ENCODE peak calls at places on chromosomes 11 and 22, in eight cellular contexts. P is GM23338, V is MM.1S, J is PC-3, U is HCT116, W is PC-9, I is Karpas-422, X is hepatocyte. H is an unnamed sample.

GRCh38 chr22:22060200-22061084 is 77.9 kb upstream of the TOP3B start:
- DNase-seq in P (peak; percentile 88), V (peak; percentile 80), J (peak; percentile 58), U (peak; percentile 22), W (peak; percentile 29), I (peak; percentile 96), X (peak; percentile 64), H (peak; percentile 43)

GRCh38 chr22:40156001-40156516 is 21.7 kb upstream of the TNRC6B start:
- DNase-seq in P (peak; percentile 74), V (peak; percentile 11), J (peak; percentile 87), U (peak; percentile 51), W (peak; percentile 68), I (peak; percentile 45), X (peak; percentile 77), H (peak; percentile 49)

GRCh38 chr11:118908264-118908663 is 17.5 kb downstream of the BCL9L start:
- DNase-seq in P (no peak), V (no peak), J (no peak), U (no peak), W (no peak), I (no peak), X (no peak), H (no peak)

GRCh38 chr11:99325807-99326206 is 305.1 kb downstream of the CNTN5 start:
- DNase-seq in P (no peak), V (no peak), J (peak; percentile 93), U (no peak), W (peak; percentile 14), I (no peak), X (peak; percentile 36), H (peak; percentile 91)

GRCh38 chr11:122165972-122166371 is 50.0 kb upstream of the BLID start:
- DNase-seq in P (no peak), V (peak; percentile 20), J (no peak), U (no peak), W (no peak), I (no peak), X (no peak), H (peak; percentile 46)

GRCh38 chr22:36435516-36436415 is 45.7 kb downstream of the TXN2 start:
- DNase-seq in P (peak; percentile 61), V (peak; percentile 81), J (no peak), U (no peak), W (peak; percentile 70), I (no peak), X (peak; percentile 69), H (no peak)

GRCh38 chr11:61949169-61950034 is 749 bp upstream of the BEST1 start:
- DNase-seq in P (peak; percentile 88), V (peak; percentile 26), J (no peak), U (peak; percentile 81), W (no peak), I (peak; percentile 88), X (peak; percentile 87), H (peak; percentile 93)

GRCh38 chr22:44142421-44143116 is 38.2 kb upstream of the PARVG start:
- DNase-seq in P (no peak), V (no peak), J (no peak), U (no peak), W (no peak), I (no peak), X (no peak), H (no peak)

GRCh38 chr11:71489311-71490043 is 36.5 kb downstream of the NADSYN1 start:
- DNase-seq in P (no peak), V (no peak), J (peak; percentile 15), U (no peak), W (no peak), I (no peak), X (no peak), H (no peak)

GRCh38 chr22:41070665-41071331 is 21.6 kb upstream of the EP300 start:
- DNase-seq in P (no peak), V (no peak), J (no peak), U (no peak), W (no peak), I (no peak), X (no peak), H (no peak)

GRCh38 chr22:22745225-22746060 is 101.0 kb downstream of the GGTLC2 start:
- DNase-seq in P (peak; percentile 70), V (peak; percentile 72), J (peak; percentile 51), U (no peak), W (peak; percentile 3), I (peak; percentile 87), X (peak; percentile 67), H (peak; percentile 61)

DNA sequence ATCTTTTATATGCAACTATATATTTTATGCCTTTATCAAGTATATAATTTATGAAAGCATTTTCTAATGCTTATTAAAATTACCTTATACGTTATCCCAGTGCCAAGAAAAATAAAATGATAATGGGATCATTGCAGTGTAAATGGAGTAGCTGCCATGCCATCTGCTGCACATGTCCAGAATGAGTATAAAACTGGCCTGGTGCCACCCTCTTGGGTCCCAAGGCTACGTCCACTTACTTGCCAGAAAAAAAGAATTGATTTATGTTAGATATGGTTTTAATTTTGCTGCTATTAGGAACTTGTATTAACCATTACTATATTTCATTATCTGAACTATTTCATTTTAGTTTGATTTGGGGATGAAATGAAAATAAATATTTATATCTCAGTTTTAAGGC is 1127.1 kb upstream of the CNTN5 start:
- DNase-seq in P (no peak), V (no peak), J (no peak), U (no peak), W (no peak), I (no peak), X (no peak), H (no peak)
- H3K9me2 ChIP-seq in P (peaks cover 4% of the 10 kb centered on the region), V (no peaks in the 10 kb centered on the region), J (no peaks in the 10 kb centered on the region), U (no peaks in the 10 kb centered on the region), W (no peaks in the 10 kb centered on the region), I (no peaks in the 10 kb centered on the region), X (peaks cover 3% of the 10 kb centered on the region), H (no peaks in the 10 kb centered on the region)

DNA sequence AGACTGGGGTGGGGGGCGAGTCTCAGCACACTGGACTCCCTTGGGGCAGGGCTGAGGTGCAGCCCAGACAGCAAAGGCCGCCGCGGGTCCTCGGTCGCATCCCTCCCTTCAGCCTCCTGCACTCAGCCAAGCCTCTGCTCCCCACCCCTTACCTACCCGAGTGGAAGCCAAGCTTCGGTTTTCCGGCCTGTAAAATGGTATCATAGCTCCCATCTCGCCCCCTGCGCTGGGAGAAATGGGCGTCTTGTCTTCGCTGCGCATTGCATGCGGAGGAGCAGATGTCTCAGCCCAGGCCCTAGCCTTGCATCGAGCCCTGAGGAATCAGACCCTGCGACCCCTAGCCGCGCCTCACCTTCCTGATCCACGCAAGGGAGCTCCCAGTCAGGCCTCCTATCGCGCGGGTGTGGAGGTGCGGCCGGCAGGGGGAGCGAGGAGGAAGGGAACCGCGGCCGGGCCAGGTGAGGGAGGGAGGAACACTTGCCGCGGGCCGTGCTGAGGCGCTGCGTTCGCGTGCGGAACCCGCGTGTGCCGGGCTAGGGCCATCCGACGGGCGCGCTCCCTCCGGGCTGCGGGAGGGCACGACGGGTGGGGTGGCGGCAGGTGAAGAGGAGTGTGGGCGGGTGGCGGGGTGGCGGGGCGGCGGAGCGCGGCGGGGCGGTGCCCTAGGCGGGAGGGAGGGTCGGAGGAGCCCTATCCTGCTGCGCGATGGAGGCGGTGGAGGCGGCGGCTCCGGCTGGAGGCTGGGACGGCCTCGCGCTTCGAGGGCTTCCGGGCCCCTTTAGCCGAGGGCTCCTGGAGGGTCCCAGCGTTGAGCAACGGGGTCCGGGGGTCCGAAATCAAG is 4.1 kb upstream of the TBX1 start:
- DNase-seq in P (peak; percentile 73), V (peak; percentile 69), J (peak; percentile 66), U (peak; percentile 34), W (peak; percentile 50), I (peak; percentile 83), X (peak; percentile 79), H (peak; percentile 61)
- H3K9me2 ChIP-seq in P (no peaks in the 10 kb centered on the region), V (no peaks in the 10 kb centered on the region), J (no peaks in the 10 kb centered on the region), U (no peaks in the 10 kb centered on the region), W (no peaks in the 10 kb centered on the region), I (no peaks in the 10 kb centered on the region), X (no peaks in the 10 kb centered on the region), H (no peaks in the 10 kb centered on the region)

GRCh38 chr11:125102025-125102424 is 9.4 kb downstream of the TMEM218 start:
- DNase-seq in P (no peak), V (no peak), J (no peak), U (no peak), W (no peak), I (no peak), X (no peak), H (no peak)
- H3K9me2 ChIP-seq in P (no peaks in the 10 kb centered on the region), V (no peaks in the 10 kb centered on the region), J (no peaks in the 10 kb centered on the region), U (no peaks in the 10 kb centered on the region), W (no peaks in the 10 kb centered on the region), I (no peaks in the 10 kb centered on the region), X (no peaks in the 10 kb centered on the region), H (no peaks in the 10 kb centered on the region)

GRCh38 chr11:83511646-83512045 is 225.5 kb upstream of the CCDC90B start:
- DNase-seq in P (peak; percentile 17), V (no peak), J (no peak), U (no peak), W (no peak), I (no peak), X (no peak), H (no peak)
- H3K9me2 ChIP-seq in P (peaks cover 8% of the 10 kb centered on the region), V (no peaks in the 10 kb centered on the region), J (no peaks in the 10 kb centered on the region), U (no peaks in the 10 kb centered on the region), W (no peaks in the 10 kb centered on the region), I (no peaks in the 10 kb centered on the region), X (no peaks in the 10 kb centered on the region), H (no peaks in the 10 kb centered on the region)

H was measured in GM23248.